ENCODE peak calls at places on chromosomes 11 and 22, in six cellular contexts. One of them, this sample, is unnamed.

GRCh38 chr11:20990447-20990846 is 321.1 kb downstream of the NELL1 start:
- DNase-seq in tibial nerve: no peak
- DNase-seq in CD8-positive, alpha-beta memory T cell: no peak
- DNase-seq in adipocyte: no peak
- DNase-seq in Peyer's patch: no peak
- DNase-seq in testis: no peak
- DNase-seq in this sample: no peak

GRCh38 chr11:76266269-76266668 is 60.0 kb upstream of the WNT11 start:
- DNase-seq in tibial nerve: no peak
- DNase-seq in CD8-positive, alpha-beta memory T cell: no peak
- DNase-seq in adipocyte: peak; percentile 65
- DNase-seq in testis: no peak
- DNase-seq in Peyer's patch: no peak
- DNase-seq in this sample: peak; percentile 78

GRCh38 chr11:95485115-95485900 is 254.3 kb upstream of the SESN3 start:
- DNase-seq in tibial nerve: no peak
- DNase-seq in Peyer's patch: no peak
- DNase-seq in CD8-positive, alpha-beta memory T cell: no peak
- DNase-seq in adipocyte: peak; percentile 48
- DNase-seq in testis: no peak
- DNase-seq in this sample: peak; percentile 57

GRCh38 chr22:31618057-31618456 is 44.0 kb downstream of the PISD start:
- DNase-seq in tibial nerve: no peak
- DNase-seq in adipocyte: no peak
- DNase-seq in Peyer's patch: peak; percentile 60
- DNase-seq in CD8-positive, alpha-beta memory T cell: no peak
- DNase-seq in testis: no peak
- DNase-seq in this sample: no peak

GRCh38 chr22:26887456-26887855 is 230.1 kb downstream of the MIAT start:
- DNase-seq in adipocyte: peak; percentile 92
- DNase-seq in testis: no peak
- DNase-seq in Peyer's patch: no peak
- DNase-seq in CD8-positive, alpha-beta memory T cell: no peak
- DNase-seq in tibial nerve: no peak
- DNase-seq in this sample: peak; percentile 93

GRCh38 chr22:42261266-42261665 is 9.2 kb downstream of the TCF20 start:
- DNase-seq in adipocyte: peak; percentile 60
- DNase-seq in Peyer's patch: no peak
- DNase-seq in testis: no peak
- DNase-seq in CD8-positive, alpha-beta memory T cell: no peak
- DNase-seq in tibial nerve: no peak
- DNase-seq in this sample: peak; percentile 71

GRCh38 chr11:55474321-55474720 is 79.9 kb upstream of the OR4C15 start:
- DNase-seq in tibial nerve: no peak
- DNase-seq in Peyer's patch: no peak
- DNase-seq in CD8-positive, alpha-beta memory T cell: no peak
- DNase-seq in adipocyte: no peak
- DNase-seq in testis: no peak
- DNase-seq in this sample: no peak

GRCh38 chr11:20353829-20354434 is 9.6 kb upstream of the HTATIP2 start:
- DNase-seq in testis: peak; percentile 52
- DNase-seq in tibial nerve: no peak
- DNase-seq in CD8-positive, alpha-beta memory T cell: no peak
- DNase-seq in Peyer's patch: no peak
- DNase-seq in adipocyte: peak; percentile 85
- DNase-seq in this sample: peak; percentile 65

GRCh38 chr22:17777005-17777716 is 2.9 kb upstream of the BID start:
- DNase-seq in CD8-positive, alpha-beta memory T cell: peak; percentile 65
- DNase-seq in testis: no peak
- DNase-seq in Peyer's patch: no peak
- DNase-seq in tibial nerve: no peak
- DNase-seq in adipocyte: no peak
- DNase-seq in this sample: no peak

GRCh38 chr11:1397146-1397861 is 7.6 kb downstream of the BRSK2 start:
- DNase-seq in testis: peak; percentile 59
- DNase-seq in tibial nerve: no peak
- DNase-seq in CD8-positive, alpha-beta memory T cell: no peak
- DNase-seq in Peyer's patch: no peak
- DNase-seq in adipocyte: no peak
- DNase-seq in this sample: no peak

GRCh38 chr11:9003573-9004309 is at the start of gene NRIP3:
- DNase-seq in testis: peak; percentile 86
- DNase-seq in CD8-positive, alpha-beta memory T cell: peak; percentile 84
- DNase-seq in adipocyte: peak; percentile 91
- DNase-seq in Peyer's patch: peak; percentile 82
- DNase-seq in tibial nerve: peak; percentile 41
- DNase-seq in this sample: peak; percentile 53

GRCh38 chr11:68273056-68273738 is 1.4 kb upstream of the C11orf24 start:
- DNase-seq in tibial nerve: no peak
- DNase-seq in testis: no peak
- DNase-seq in CD8-positive, alpha-beta memory T cell: no peak
- DNase-seq in adipocyte: no peak
- DNase-seq in Peyer's patch: no peak
- DNase-seq in this sample: no peak
- H3K4me3 ChIP-seq in tibial nerve: no peak overlapping the region
- H3K4me3 ChIP-seq in testis: peak overlapping the region; percentile 73
- H3K4me3 ChIP-seq in CD8-positive, alpha-beta memory T cell: no peak overlapping the region
- H3K4me3 ChIP-seq in adipocyte: peak overlapping the region; percentile 97
- H3K4me3 ChIP-seq in Peyer's patch: peak overlapping the region; percentile 76
- H3K4me3 ChIP-seq in this sample: peak overlapping the region; percentile 22

DNA sequence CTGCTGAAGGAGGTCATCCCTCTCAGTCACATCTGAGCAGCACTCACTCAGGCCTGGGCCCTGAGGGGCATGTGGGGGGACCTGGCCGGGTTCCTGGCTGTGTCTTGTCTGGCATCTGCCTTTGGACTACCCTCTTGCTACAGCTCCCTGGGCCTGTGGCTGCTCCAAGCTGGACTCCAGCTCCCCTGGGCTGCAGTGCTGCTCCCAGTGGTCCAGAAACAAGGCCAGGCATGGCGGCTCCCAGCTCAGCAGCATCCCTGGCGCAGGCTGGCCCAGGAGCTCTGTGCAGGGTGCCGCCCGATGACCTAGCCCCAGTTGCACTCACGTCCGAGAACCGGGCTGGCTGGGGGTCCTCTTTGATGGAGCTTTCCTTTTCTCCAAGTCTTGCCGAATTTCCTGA is 5.3 kb downstream of the CDPF1 start:
- DNase-seq in Peyer's patch: no peak
- DNase-seq in testis: no peak
- DNase-seq in adipocyte: no peak
- DNase-seq in tibial nerve: no peak
- DNase-seq in CD8-positive, alpha-beta memory T cell: no peak
- DNase-seq in this sample: no peak
- H3K4me3 ChIP-seq in Peyer's patch: no peak overlapping the region
- H3K4me3 ChIP-seq in testis: no peak overlapping the region
- H3K4me3 ChIP-seq in adipocyte: no peak overlapping the region
- H3K4me3 ChIP-seq in tibial nerve: no peak overlapping the region
- H3K4me3 ChIP-seq in CD8-positive, alpha-beta memory T cell: no peak overlapping the region
- H3K4me3 ChIP-seq in this sample: no peak overlapping the region

GRCh38 chr22:29596408-29596807 is 7.0 kb upstream of the NF2 start:
- DNase-seq in tibial nerve: no peak
- DNase-seq in adipocyte: no peak
- DNase-seq in CD8-positive, alpha-beta memory T cell: no peak
- DNase-seq in testis: no peak
- DNase-seq in Peyer's patch: no peak
- DNase-seq in this sample: no peak
- H3K4me3 ChIP-seq in tibial nerve: no peak overlapping the region
- H3K4me3 ChIP-seq in adipocyte: no peak overlapping the region
- H3K4me3 ChIP-seq in CD8-positive, alpha-beta memory T cell: no peak overlapping the region
- H3K4me3 ChIP-seq in testis: no peak overlapping the region
- H3K4me3 ChIP-seq in Peyer's patch: no peak overlapping the region
- H3K4me3 ChIP-seq in this sample: no peak overlapping the region

GRCh38 chr11:128904303-128904871 is 13.2 kb downstream of the KCNJ5 start:
- DNase-seq in tibial nerve: no peak
- DNase-seq in adipocyte: no peak
- DNase-seq in Peyer's patch: no peak
- DNase-seq in CD8-positive, alpha-beta memory T cell: no peak
- DNase-seq in testis: no peak
- DNase-seq in this sample: no peak

GRCh38 chr11:128904872-128905344 is 13.8 kb downstream of the KCNJ5 start:
- DNase-seq in testis: no peak
- DNase-seq in CD8-positive, alpha-beta memory T cell: no peak
- DNase-seq in tibial nerve: no peak
- DNase-seq in adipocyte: peak; percentile 21
- DNase-seq in Peyer's patch: no peak
- DNase-seq in this sample: peak; percentile 40

GRCh38 chr11:128908391-128909246 is 17.5 kb downstream of the KCNJ5 start:
- DNase-seq in CD8-positive, alpha-beta memory T cell: no peak
- DNase-seq in adipocyte: peak; percentile 81
- DNase-seq in testis: no peak
- DNase-seq in Peyer's patch: no peak
- DNase-seq in tibial nerve: no peak
- DNase-seq in this sample: peak; percentile 71

GRCh38 chr11:128905345-128906184 is 14.4 kb downstream of the KCNJ5 start:
- DNase-seq in tibial nerve: no peak
- DNase-seq in testis: no peak
- DNase-seq in Peyer's patch: peak; percentile 66
- DNase-seq in CD8-positive, alpha-beta memory T cell: peak; percentile 3
- DNase-seq in adipocyte: peak; percentile 51
- DNase-seq in this sample: no peak

DNA sequence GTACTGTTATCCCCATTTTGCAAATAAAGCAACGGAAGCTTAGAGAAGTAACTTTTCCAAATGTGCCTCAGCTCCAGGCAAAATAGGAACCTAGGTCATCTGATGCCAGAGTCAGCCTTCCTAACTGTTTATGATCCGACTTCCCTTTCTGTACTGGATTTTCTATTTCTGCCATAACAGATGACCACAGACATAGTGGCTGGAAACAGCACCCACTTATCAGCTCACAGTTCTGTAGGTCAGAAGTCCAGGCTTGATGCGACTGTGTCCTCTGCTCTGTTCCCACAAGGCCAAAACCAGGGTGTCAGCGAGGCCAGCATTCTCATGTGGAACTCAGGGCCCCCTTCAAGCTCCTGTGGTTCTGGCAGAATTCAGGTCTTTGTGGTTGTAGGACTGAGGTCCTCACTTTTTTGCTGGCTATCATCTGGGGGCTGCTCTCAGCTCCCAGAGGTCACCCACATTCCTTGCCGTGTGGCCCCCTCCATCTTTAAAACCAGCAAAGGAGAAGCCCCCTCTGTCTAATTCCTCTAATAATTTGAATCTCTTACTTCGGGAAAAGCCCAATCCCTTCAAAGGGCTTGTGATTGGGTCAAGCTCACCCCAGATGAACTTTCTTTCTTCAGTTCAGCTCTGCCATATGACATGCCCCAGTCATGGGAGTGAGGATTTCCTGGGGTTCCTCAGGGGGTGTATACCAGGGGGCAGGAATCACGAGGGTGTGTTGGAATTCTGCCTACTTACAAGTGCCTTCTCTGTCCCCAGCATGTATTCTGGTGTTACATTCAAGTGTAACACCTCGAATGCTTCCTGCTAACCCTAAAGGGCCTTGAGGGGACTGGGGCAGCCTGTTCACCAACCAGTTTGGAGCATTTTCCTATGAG is 15.3 kb downstream of the KCNJ5 start:
- DNase-seq in CD8-positive, alpha-beta memory T cell: no peak
- DNase-seq in Peyer's patch: no peak
- DNase-seq in adipocyte: no peak
- DNase-seq in testis: no peak
- DNase-seq in tibial nerve: no peak
- DNase-seq in this sample: no peak
- H3K4me3 ChIP-seq in CD8-positive, alpha-beta memory T cell: peak overlapping the region; percentile 50
- H3K4me3 ChIP-seq in Peyer's patch: peak overlapping the region; percentile 36
- H3K4me3 ChIP-seq in adipocyte: no peak overlapping the region
- H3K4me3 ChIP-seq in testis: no peak overlapping the region
- H3K4me3 ChIP-seq in tibial nerve: no peak overlapping the region
- H3K4me3 ChIP-seq in this sample: no peak overlapping the region

DNA sequence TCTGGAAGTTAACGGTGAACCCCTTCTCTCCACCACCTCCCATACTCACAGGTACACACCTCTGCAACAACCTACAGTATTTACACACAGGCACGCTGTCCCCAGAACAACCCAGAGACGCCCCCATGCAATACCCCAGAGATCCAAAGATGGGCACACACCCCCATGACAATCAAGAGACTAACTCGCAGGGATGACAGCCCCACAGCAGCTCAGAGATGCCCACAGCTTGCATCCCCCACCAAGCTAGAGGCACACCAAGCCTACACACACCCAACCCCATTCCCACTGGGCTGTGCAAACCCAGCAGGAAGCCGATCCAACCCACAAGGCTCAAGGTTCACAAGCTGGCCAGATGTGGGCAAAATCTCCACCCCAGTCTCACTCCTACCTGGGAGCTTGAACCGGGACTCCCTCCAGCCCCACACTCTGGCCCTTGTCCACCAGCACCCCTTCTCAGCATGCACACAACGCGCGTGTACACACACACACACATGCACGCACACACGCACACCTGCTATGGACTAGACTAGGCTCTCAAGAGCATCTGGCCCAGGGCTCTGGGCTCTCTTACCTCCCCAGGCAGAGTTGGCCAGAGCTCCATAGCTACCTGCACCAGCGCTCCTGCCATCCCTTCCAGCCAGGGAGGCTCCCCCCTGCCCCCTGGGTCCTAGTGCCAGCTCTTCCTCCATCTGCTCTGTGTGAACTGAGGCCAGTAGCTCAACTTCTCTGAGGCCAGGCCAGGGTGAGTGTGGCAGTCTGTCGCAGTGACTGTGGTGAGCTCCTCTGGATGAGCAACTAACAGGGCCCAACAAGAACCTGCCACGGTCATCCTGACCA is 11.5 kb downstream of the STARD10 start:
- DNase-seq in Peyer's patch: peak; percentile 73
- DNase-seq in CD8-positive, alpha-beta memory T cell: no peak
- DNase-seq in adipocyte: no peak
- DNase-seq in testis: peak; percentile 54
- DNase-seq in tibial nerve: no peak
- DNase-seq in this sample: no peak
- H3K4me3 ChIP-seq in Peyer's patch: peak overlapping the region; percentile 78
- H3K4me3 ChIP-seq in CD8-positive, alpha-beta memory T cell: peak overlapping the region; percentile 39
- H3K4me3 ChIP-seq in adipocyte: no peak overlapping the region
- H3K4me3 ChIP-seq in testis: peak overlapping the region; percentile 62
- H3K4me3 ChIP-seq in tibial nerve: peak overlapping the region; percentile 37
- H3K4me3 ChIP-seq in this sample: peak overlapping the region; percentile 56

DNA sequence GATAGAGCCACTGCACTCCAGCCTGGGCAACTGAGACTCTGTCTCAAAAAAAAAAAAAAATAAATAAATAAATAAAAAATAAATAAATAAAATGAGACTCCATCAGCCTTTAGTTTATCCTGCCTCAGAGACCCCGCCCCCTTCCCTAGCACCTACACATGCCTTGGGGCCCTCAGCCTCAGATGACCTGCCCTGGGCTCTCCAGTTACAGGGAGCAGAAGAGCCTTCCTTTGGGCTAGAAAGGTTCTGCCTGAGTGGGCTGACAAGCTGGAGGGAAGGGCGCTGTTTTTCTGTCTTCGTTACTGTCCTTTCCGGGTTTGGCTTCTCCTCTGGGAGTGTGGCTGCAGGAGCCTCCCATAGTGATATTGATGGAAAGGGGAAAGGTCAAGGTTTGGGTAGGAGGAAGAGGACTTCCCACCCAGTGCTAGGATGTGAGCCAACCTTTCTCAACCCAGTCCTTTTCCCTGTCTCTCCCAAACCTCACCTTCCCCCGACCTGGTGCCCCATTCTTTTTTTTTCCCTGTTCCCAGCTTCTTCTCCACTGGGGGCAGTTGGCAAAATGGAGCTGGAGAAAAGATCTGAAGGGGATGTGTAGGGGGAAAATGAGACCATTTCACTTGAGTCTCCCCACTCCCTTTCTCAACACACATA is 1.5 kb upstream of the SF3B2 start:
- DNase-seq in adipocyte: no peak
- DNase-seq in CD8-positive, alpha-beta memory T cell: no peak
- DNase-seq in tibial nerve: no peak
- DNase-seq in testis: no peak
- DNase-seq in Peyer's patch: no peak
- DNase-seq in this sample: no peak
- H3K4me3 ChIP-seq in adipocyte: no peak overlapping the region
- H3K4me3 ChIP-seq in CD8-positive, alpha-beta memory T cell: no peak overlapping the region
- H3K4me3 ChIP-seq in tibial nerve: no peak overlapping the region
- H3K4me3 ChIP-seq in testis: no peak overlapping the region
- H3K4me3 ChIP-seq in Peyer's patch: no peak overlapping the region
- H3K4me3 ChIP-seq in this sample: no peak overlapping the region

This sample was measured in fibroblast of the aortic adventitia.